ENCODE peak calls at places on chromosome 22, in four cellular contexts. One of them, this sample, is unnamed.

GRCh38 chr22:38036392-38037062 is 20.7 kb upstream of the PICK1 start:
- DNase-seq in adrenal gland: no peak
- DNase-seq in testis: peak; percentile 32
- DNase-seq in tibial nerve: no peak
- DNase-seq in this sample: no peak

GRCh38 chr22:35133702-35134395 is 67.9 kb downstream of the ISX start:
- DNase-seq in testis: no peak
- DNase-seq in adrenal gland: no peak
- DNase-seq in tibial nerve: no peak
- DNase-seq in this sample: no peak

GRCh38 chr22:38132794-38133193 is 22.3 kb upstream of the BAIAP2L2 start:
- DNase-seq in tibial nerve: no peak
- DNase-seq in testis: no peak
- DNase-seq in adrenal gland: no peak
- DNase-seq in this sample: no peak

GRCh38 chr22:27919943-27920755 is 1.1 kb upstream of the PITPNB start:
- DNase-seq in testis: peak; percentile 42
- DNase-seq in adrenal gland: no peak
- DNase-seq in tibial nerve: no peak
- DNase-seq in this sample: peak; percentile 8

GRCh38 chr22:37560682-37561208 is 465 bp downstream of the CDC42EP1 start:
- DNase-seq in tibial nerve: no peak
- DNase-seq in testis: no peak
- DNase-seq in adrenal gland: peak; percentile 70
- DNase-seq in this sample: peak; percentile 68

GRCh38 chr22:29742319-29742718 is 22.5 kb downstream of the CABP7 start:
- DNase-seq in tibial nerve: no peak
- DNase-seq in adrenal gland: no peak
- DNase-seq in testis: no peak
- DNase-seq in this sample: no peak

GRCh38 chr22:20494978-20495860 is at the start of gene KLHL22:
- DNase-seq in tibial nerve: no peak
- DNase-seq in adrenal gland: peak; percentile 48
- DNase-seq in testis: no peak
- DNase-seq in this sample: peak; percentile 63

GRCh38 chr22:29129644-29130201 is 56.9 kb downstream of the KREMEN1 start:
- DNase-seq in adrenal gland: no peak
- DNase-seq in tibial nerve: no peak
- DNase-seq in testis: no peak
- DNase-seq in this sample: peak; percentile 29

GRCh38 chr22:46052331-46052771 is 75.4 kb upstream of the WNT7B start:
- DNase-seq in tibial nerve: peak; percentile 11
- DNase-seq in adrenal gland: peak; percentile 27
- DNase-seq in testis: peak; percentile 17
- DNase-seq in this sample: no peak

GRCh38 chr22:46052801-46053562 is 76.0 kb upstream of the WNT7B start:
- DNase-seq in tibial nerve: peak; percentile 20
- DNase-seq in testis: peak; percentile 33
- DNase-seq in adrenal gland: peak; percentile 71
- DNase-seq in this sample: peak; percentile 38

GRCh38 chr22:46054878-46055158 is 77.9 kb upstream of the WNT7B start:
- DNase-seq in testis: no peak
- DNase-seq in tibial nerve: peak; percentile 10
- DNase-seq in adrenal gland: peak; percentile 14
- DNase-seq in this sample: no peak

GRCh38 chr22:46054091-46054877 is 77.3 kb upstream of the WNT7B start:
- DNase-seq in tibial nerve: peak; percentile 58
- DNase-seq in adrenal gland: peak; percentile 85
- DNase-seq in testis: peak; percentile 73
- DNase-seq in this sample: peak; percentile 63

DNA sequence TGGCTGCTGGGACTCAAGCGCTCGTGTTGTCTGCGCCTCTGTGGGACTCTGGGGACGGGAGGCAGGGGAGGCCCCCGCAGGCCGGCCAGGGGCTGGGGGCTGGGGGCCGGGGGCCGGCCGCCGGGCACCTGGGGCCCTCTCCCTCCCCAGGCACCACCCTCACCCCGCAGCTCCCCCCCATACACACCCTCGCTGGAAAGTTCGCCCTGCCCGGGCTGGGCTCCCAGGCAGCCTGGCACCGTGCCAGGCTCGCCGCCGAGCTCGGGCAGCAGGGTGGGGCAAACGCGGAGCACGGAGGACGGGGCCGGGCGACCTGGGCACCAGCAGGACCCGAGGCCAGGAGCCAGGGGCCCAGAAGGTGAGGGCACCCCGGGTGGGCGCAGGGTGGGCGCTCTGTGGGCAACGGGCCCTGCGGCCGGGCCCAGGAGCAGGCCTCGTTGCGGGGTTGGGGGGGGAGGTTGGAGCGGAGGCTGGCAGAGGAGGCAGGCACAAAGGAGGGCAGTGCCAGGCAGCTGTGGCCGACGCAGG is 76.7 kb upstream of the WNT7B start:
- DNase-seq in tibial nerve: peak; percentile 71
- DNase-seq in testis: peak; percentile 76
- DNase-seq in adrenal gland: peak; percentile 81
- DNase-seq in this sample: peak; percentile 78
- TF ChIP-seq CTCF in tibial nerve: no peak
- TF ChIP-seq CTCF in testis: no peak
- TF ChIP-seq CTCF in adrenal gland: no peak
- TF ChIP-seq CTCF in this sample: no peak

DNA sequence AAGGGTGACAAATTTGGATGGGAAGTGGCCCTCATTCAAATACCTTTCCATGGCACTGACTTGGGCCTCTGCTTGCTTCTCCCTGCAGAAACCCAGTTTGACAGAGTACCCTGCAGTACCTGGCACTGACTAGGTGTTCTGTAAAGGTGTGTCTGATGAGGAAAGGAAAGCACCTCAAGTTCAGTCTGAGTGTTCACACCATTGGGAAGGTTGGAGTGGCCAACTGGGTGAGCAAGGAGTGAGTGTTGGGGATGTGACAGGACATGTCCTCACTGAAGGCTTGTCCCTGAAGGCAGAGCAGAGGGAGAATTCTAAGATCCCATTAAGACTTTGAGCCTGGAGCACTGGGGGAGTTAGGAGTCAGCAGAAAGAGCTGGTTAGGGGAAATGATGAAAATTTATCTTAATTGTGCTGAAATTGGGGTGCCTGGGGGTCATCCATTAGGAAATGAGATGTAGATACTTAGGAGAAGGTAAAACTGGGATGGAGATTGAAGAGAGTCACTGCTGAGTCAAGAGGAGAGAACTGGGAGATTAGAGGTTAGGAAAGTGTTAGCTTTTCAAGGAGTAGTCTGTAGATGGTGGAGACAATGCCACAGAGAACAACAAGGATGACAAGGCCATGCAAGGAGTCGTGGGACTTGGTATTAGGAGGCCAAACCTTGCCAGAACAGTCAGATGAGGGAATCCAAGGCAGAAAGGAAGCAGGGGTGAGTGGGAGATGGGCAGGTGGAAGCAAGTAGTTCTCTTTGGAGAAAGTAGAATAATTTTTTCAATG is 6.1 kb downstream of the SREBF2 start:
- DNase-seq in tibial nerve: no peak
- DNase-seq in adrenal gland: no peak
- DNase-seq in testis: no peak
- DNase-seq in this sample: no peak
- TF ChIP-seq POLR2A in tibial nerve: no peak
- TF ChIP-seq POLR2A in adrenal gland: no peak
- TF ChIP-seq POLR2A in testis: no peak
- TF ChIP-seq POLR2A in this sample: no peak

GRCh38 chr22:25393121-25393805 is 171.2 kb upstream of the GRK3 start:
- DNase-seq in tibial nerve: no peak
- DNase-seq in testis: no peak
- DNase-seq in adrenal gland: no peak
- DNase-seq in this sample: no peak
- TF ChIP-seq CTCF in tibial nerve: no peak
- TF ChIP-seq CTCF in testis: no peak
- TF ChIP-seq CTCF in adrenal gland: no peak
- TF ChIP-seq CTCF in this sample: no peak

GRCh38 chr22:49628351-49629023 is 199.2 kb downstream of the BRD1 start:
- DNase-seq in tibial nerve: no peak
- DNase-seq in adrenal gland: no peak
- DNase-seq in testis: peak; percentile 55
- DNase-seq in this sample: no peak

GRCh38 chr22:49629024-49629570 is 198.6 kb downstream of the BRD1 start:
- DNase-seq in testis: no peak
- DNase-seq in adrenal gland: no peak
- DNase-seq in tibial nerve: no peak
- DNase-seq in this sample: no peak

GRCh38 chr22:49629586-49630447 is 197.9 kb downstream of the BRD1 start:
- DNase-seq in tibial nerve: no peak
- DNase-seq in adrenal gland: no peak
- DNase-seq in testis: no peak
- DNase-seq in this sample: no peak

GRCh38 chr22:49632199-49633009 is 195.3 kb downstream of the BRD1 start:
- DNase-seq in testis: peak; percentile 74
- DNase-seq in tibial nerve: no peak
- DNase-seq in adrenal gland: peak; percentile 45
- DNase-seq in this sample: peak; percentile 56

DNA sequence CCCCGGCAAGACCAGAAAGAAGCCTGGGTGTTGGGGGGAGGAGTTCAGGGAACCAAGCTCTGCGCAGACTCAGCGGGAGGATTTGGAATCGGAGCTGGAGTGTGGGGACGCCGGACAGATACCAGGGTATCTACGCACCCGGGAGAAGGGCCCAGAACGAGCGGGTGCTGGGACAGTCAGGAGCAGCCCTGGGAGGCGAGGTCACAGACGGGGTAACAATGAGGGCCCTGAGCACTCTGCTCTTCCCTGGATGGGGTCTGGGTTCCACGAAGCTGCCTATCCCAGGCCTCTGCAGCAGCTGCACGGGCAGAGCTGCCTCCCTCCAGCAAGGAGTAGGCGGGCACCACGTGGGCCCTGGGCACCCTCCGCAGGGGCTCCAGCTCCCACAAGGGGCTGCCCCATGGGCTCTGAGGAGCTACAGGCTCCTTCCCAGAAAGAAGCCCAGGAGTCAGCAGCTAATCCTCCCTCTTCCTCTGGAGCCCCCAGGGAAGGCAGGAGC is 197.2 kb downstream of the BRD1 start:
- DNase-seq in adrenal gland: no peak
- DNase-seq in tibial nerve: no peak
- DNase-seq in testis: no peak
- DNase-seq in this sample: no peak
- TF ChIP-seq POLR2A in adrenal gland: no peak
- TF ChIP-seq POLR2A in tibial nerve: no peak
- TF ChIP-seq POLR2A in testis: no peak
- TF ChIP-seq POLR2A in this sample: no peak

DNA sequence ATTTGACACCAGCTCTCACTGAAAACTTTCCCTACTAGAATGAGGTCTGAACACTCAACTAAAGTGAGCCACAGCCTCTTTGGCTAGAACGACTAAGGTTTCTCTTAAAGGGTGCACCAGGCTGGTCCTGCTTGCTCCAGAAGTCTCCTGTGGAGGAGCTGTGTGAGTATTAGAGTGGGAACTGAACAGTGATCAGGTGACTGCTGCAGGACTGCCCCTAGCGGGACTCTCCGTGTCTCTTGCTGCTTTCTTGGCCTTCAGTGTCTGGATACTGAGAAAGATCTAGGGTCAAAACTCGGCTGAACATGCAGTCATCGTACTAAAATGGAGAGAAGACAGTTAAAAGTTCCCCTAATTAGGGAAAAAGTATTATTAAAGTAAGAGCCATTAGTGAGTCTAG is 34.6 kb downstream of the FAM118A start:
- DNase-seq in tibial nerve: no peak
- DNase-seq in testis: peak; percentile 30
- DNase-seq in adrenal gland: no peak
- DNase-seq in this sample: peak; percentile 53
- TF ChIP-seq CTCF in tibial nerve: no peak
- TF ChIP-seq CTCF in testis: no peak
- TF ChIP-seq CTCF in adrenal gland: no peak
- TF ChIP-seq CTCF in this sample: peak; percentile 33

GRCh38 chr22:23163665-23164064 is 16.6 kb upstream of the BCR start:
- DNase-seq in adrenal gland: peak; percentile 54
- DNase-seq in tibial nerve: peak; percentile 74
- DNase-seq in testis: peak; percentile 88
- DNase-seq in this sample: peak; percentile 37
- TF ChIP-seq POLR2A in adrenal gland: no peak
- TF ChIP-seq POLR2A in tibial nerve: no peak
- TF ChIP-seq POLR2A in testis: no peak
- TF ChIP-seq POLR2A in this sample: no peak

This sample was measured in thyroid gland.